ENCODE peak calls at places on chromosomes 11 and 22, in four cellular contexts. A is adrenal gland, B is tibial nerve, K is transverse colon. U is an unnamed sample. For H3K36me3, the result is how much of the 10 kb centered on the place peaks cover.

GRCh38 chr11:68353118-68353517 is 40.7 kb downstream of the LRP5 start:
- DNase-seq in A (no peak), B (no peak), K (no peak), U (no peak)

GRCh38 chr11:124724854-124725718 is 14.7 kb upstream of the NRGN start:
- DNase-seq in A (no peak), B (no peak), K (peak), U (peak)

GRCh38 chr22:35921777-35922176 is 106.8 kb downstream of the RBFOX2 start:
- DNase-seq in A (peak), B (peak), K (peak), U (peak)

GRCh38 chr11:64543818-64544217 is 47.2 kb upstream of the SLC22A12 start:
- DNase-seq in A (no peak), B (no peak), K (no peak), U (no peak)

GRCh38 chr22:17954860-17955587 is 69.3 kb downstream of the MICAL3 start:
- DNase-seq in A (no peak), B (no peak), K (no peak), U (no peak)

GRCh38 chr22:29146771-29147170 is 58.9 kb upstream of the EMID1 start:
- DNase-seq in A (no peak), B (no peak), K (no peak), U (no peak)

GRCh38 chr11:8286886-8287285 is 23.2 kb upstream of the LMO1 start:
- DNase-seq in A (peak), B (no peak), K (no peak), U (no peak)

GRCh38 chr11:29773656-29774264 is 243.1 kb downstream of the KCNA4 start:
- DNase-seq in A (no peak), B (no peak), K (no peak), U (no peak)

GRCh38 chr22:43862074-43862881 is at the start of gene SULT4A1:
- DNase-seq in A (peak), B (no peak), K (no peak), U (no peak)

GRCh38 chr11:116729501-116730240 is 43.1 kb downstream of the BUD13 start:
- DNase-seq in A (no peak), B (no peak), K (no peak), U (no peak)

GRCh38 chr11:119130662-119131061 is 9.3 kb downstream of the HINFP start:
- DNase-seq in A (no peak), B (no peak), K (no peak), U (no peak)

GRCh38 chr11:110855246-110855645 is 143.0 kb upstream of the ARHGAP20 start:
- DNase-seq in A (no peak), B (no peak), K (no peak), U (no peak)

GRCh38 chr22:20746466-20747189 is 27.3 kb upstream of the SERPIND1 start:
- DNase-seq in A (no peak), B (no peak), K (no peak), U (no peak)
- H3K36me3 ChIP-seq in A (half or more), B (under half), K (under half), U (under half)

DNA sequence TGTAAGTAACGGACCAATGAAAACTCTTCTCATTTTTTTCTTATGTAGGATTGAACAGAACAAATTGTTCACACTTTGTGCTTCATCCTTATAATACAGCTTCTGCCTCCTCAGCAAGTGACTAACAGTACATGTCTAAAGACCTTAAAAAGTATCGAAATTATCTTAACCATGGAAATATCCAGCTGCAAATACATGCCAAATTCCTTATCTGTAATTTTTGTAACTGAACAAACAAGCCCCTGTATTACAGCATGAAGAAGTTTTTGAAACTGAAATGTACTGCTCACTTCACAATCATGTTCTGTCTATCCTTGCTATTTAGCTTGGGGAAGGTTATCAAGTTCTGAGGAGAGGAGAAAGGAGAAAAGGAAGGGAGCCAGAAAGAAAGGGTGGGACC is 20.4 kb downstream of the WT1 start:
- DNase-seq in A (no peak), B (no peak), K (no peak), U (no peak)
- H3K36me3 ChIP-seq in A (under half), B (under half), K (under half), U (under half)

GRCh38 chr11:62831520-62832345 is at the start of gene STX5:
- DNase-seq in A (peak), B (peak), K (peak), U (peak)
- H3K36me3 ChIP-seq in A (half or more), B (under half), K (under half), U (under half)

GRCh38 chr11:1003159-1003558 is 33.4 kb downstream of the MUC6 start:
- DNase-seq in A (no peak), B (no peak), K (no peak), U (no peak)
- H3K36me3 ChIP-seq in A (half or more), B (under half), K (under half), U (half or more)

GRCh38 chr22:46348099-46348695 is 12.7 kb downstream of the TRMU start:
- DNase-seq in A (no peak), B (no peak), K (no peak), U (no peak)

GRCh38 chr22:46350646-46351045 is 15.1 kb downstream of the TRMU start:
- DNase-seq in A (no peak), B (no peak), K (no peak), U (no peak)

GRCh38 chr22:46350111-46350510 is 14.6 kb downstream of the TRMU start:
- DNase-seq in A (no peak), B (no peak), K (no peak), U (no peak)

GRCh38 chr22:46349238-46349637 is 13.7 kb downstream of the TRMU start:
- DNase-seq in A (no peak), B (no peak), K (no peak), U (no peak)

DNA sequence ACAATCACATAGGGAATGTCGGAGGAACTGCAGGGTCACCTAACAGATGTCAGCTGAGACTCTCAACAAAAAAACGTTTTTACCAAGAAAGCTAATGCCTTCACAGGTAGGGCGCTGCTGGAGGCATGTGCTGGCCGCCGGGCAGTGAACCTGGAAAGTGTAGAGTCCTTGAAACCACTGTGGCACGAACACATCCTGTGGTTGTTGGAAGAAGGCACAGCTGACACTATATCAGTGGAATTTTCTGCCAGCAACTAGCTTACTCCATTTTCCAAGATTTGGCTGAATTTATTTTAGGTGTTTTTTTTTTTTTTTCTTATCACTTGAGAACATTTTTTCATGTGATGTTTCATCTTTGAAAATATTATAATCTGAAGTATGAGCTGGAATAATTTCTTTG is 14.2 kb downstream of the TRMU start:
- DNase-seq in A (no peak), B (no peak), K (no peak), U (no peak)
- H3K36me3 ChIP-seq in A (half or more), B (under half), K (half or more), U (under half)

GRCh38 chr22:39314251-39314971 is 5.0 kb downstream of the RPL3 start:
- DNase-seq in A (peak), B (no peak), K (no peak), U (no peak)
- H3K36me3 ChIP-seq in A (half or more), B (under half), K (half or more), U (under half)

GRCh38 chr22:20057596-20058268 is 22.3 kb upstream of the DGCR8 start:
- DNase-seq in A (no peak), B (no peak), K (no peak), U (no peak)

GRCh38 chr22:20060700-20061480 is 19.2 kb upstream of the DGCR8 start:
- DNase-seq in A (no peak), B (no peak), K (no peak), U (no peak)

GRCh38 chr22:20061481-20061861 is 18.6 kb upstream of the DGCR8 start:
- DNase-seq in A (peak), B (no peak), K (no peak), U (no peak)

GRCh38 chr22:20056696-20057386 is 23.2 kb upstream of the DGCR8 start:
- DNase-seq in A (no peak), B (no peak), K (no peak), U (no peak)

DNA sequence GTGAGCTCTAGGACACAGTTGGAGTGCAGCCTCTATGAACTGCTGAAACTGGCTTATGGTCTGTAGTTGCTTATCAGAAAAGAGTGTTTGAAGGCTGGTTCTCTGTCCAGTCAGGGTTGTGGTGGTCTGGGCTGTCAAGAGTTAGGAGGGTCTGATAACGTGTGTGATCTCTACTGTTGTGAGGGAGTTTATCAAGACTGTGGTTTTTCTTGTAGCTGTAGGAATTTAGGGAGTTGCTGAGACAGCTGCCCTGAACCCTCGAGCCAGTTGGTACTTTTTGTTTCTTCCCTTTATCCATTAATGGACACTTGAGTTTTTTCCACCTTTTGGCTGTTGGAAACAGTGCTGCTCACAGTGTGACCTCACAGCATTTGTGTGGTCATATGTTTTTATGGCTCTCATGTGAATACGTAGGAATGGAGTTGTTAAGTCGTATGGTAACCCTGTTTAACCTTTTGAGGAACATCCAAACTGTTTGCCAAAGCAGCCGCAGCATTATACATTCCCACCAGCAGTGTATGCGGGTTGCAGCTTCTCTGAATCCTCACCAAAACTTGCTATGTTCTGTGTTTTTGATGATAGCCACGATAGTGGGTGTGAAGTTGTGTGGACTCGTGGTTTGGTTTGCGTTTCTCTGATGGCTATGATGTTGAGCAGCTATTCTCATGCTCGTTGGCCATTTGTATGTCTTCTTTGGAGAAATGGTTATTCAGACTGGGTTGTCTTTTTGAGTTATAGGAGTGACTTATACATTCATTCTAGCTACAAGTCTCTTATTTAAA is 20.9 kb upstream of the DGCR8 start:
- DNase-seq in A (no peak), B (no peak), K (no peak), U (no peak)
- H3K36me3 ChIP-seq in A (half or more), B (under half), K (under half), U (half or more)